ENCODE peak calls at places on chromosomes 16 and 17, in nine cellular contexts. I is tibial artery, B is GM12892, S is AG09309, D is AG04450, N is adrenal gland, R is RKO, U is glutamatergic neuron, F is bronchial epithelial cell. A is an unnamed sample.

GRCh38 chr17:70865993-70866804 is 696.9 kb downstream of the KCNJ2 start:
- DNase-seq in N (no peak), B (no peak), I (no peak), D (no peak), S (no peak), R (no peak), U (no peak), F (no peak), A (no peak)

GRCh38 chr16:30183961-30184429 is 593 bp downstream of the CORO1A start:
- DNase-seq in S (no peak), N (peak; percentile 14), R (no peak), F (no peak), D (no peak), I (no peak), U (peak; percentile 16), B (peak; percentile 70), A (no peak)

GRCh38 chr17:66906321-66907278 is 57.9 kb upstream of the CACNG4 start:
- DNase-seq in S (peak; percentile 23), R (peak; percentile 83), U (peak; percentile 84), I (peak; percentile 75), N (peak; percentile 89), F (peak; percentile 70), B (peak; percentile 42), D (peak; percentile 33), A (peak; percentile 70)

GRCh38 chr17:36768355-36768754 is 167.0 kb downstream of the MRM1 start:
- DNase-seq in F (no peak), I (no peak), B (no peak), N (no peak), D (no peak), U (no peak), R (no peak), S (no peak), A (no peak)

GRCh38 chr17:7330099-7331015 is 1.2 kb upstream of the NEURL4 start:
- DNase-seq in B (peak; percentile 89), S (no peak), N (peak; percentile 82), F (peak; percentile 76), D (no peak), U (peak; percentile 82), I (peak; percentile 89), R (peak; percentile 82), A (peak; percentile 66)

GRCh38 chr17:63675607-63676539 is 24.1 kb downstream of the LIMD2 start:
- DNase-seq in I (peak; percentile 91), S (peak; percentile 66), R (no peak), B (no peak), F (peak; percentile 81), N (peak; percentile 95), U (no peak), D (peak; percentile 48), A (peak; percentile 68)

GRCh38 chr17:71071837-71072236 is 902.5 kb downstream of the KCNJ2 start:
- DNase-seq in I (no peak), S (peak; percentile 77), B (no peak), D (peak; percentile 89), F (peak; percentile 99), R (peak; percentile 90), U (no peak), N (peak; percentile 64), A (peak; percentile 7)

GRCh38 chr17:12712941-12713340 is 47.3 kb downstream of the MYOCD start:
- DNase-seq in R (no peak), S (no peak), I (no peak), N (no peak), B (no peak), F (no peak), D (no peak), U (no peak), A (no peak)

A was measured in kidney glomerular epithelial cell.